ENCODE peak calls at places on chromosomes 16 and 17, in four cellular contexts. N is PC-3, X is HFFc6, B is left lung. D is an unnamed sample.

GRCh38 chr17:79743614-79744013 is 12.9 kb downstream of the ENPP7 start:
- DNase-seq in N (no peak), X (no peak), B (no peak), D (no peak)

GRCh38 chr16:75181630-75182029 is 25.3 kb downstream of the CTRB2 start:
- DNase-seq in N (no peak), X (no peak), B (no peak), D (no peak)

GRCh38 chr17:33968350-33969044 is 286.6 kb upstream of the CCL2 start:
- DNase-seq in N (no peak), X (no peak), B (no peak), D (no peak)

GRCh38 chr17:79646721-79647455 is 36.0 kb upstream of the RBFOX3 start:
- DNase-seq in N (no peak), X (no peak), B (peak), D (no peak)

GRCh38 chr17:47239663-47240374 is 13.8 kb upstream of the ITGB3 start:
- DNase-seq in N (peak), X (peak), B (peak), D (peak)

GRCh38 chr17:39634384-39634871 is 2.5 kb upstream of the STARD3 start:
- DNase-seq in N (peak), X (peak), B (no peak), D (no peak)

GRCh38 chr17:10699861-10700260 is 2.5 kb downstream of the ADPRM start:
- DNase-seq in N (no peak), X (no peak), B (no peak), D (no peak)

GRCh38 chr16:508884-509736 is 18.4 kb upstream of the CAPN15 start:
- DNase-seq in N (no peak), X (no peak), B (no peak), D (no peak)

GRCh38 chr17:45102856-45103255 is 29.5 kb downstream of the PLCD3 start:
- DNase-seq in N (no peak), X (no peak), B (no peak), D (no peak)

GRCh38 chr16:49513040-49513439 is 139.4 kb downstream of the C16orf78 start:
- DNase-seq in N (no peak), X (no peak), B (no peak), D (no peak)

GRCh38 chr16:57870753-57871454 is 68.6 kb upstream of the KIFC3 start:
- DNase-seq in N (no peak), X (no peak), B (no peak), D (no peak)

GRCh38 chr16:86809458-86809955 is 231.2 kb downstream of the FOXL1 start:
- DNase-seq in N (peak), X (peak), B (no peak), D (peak)

GRCh38 chr17:69574257-69575197 is 160.0 kb downstream of the MAP2K6 start:
- DNase-seq in N (peak), X (peak), B (no peak), D (peak)

GRCh38 chr17:6531575-6531974 is 24.8 kb downstream of the PITPNM3 start:
- DNase-seq in N (no peak), X (no peak), B (no peak), D (no peak)

GRCh38 chr16:16887193-16887592 is 508.3 kb downstream of the NPIPA7 start:
- DNase-seq in N (no peak), X (no peak), B (no peak), D (no peak)

GRCh38 chr17:13256545-13256944 is 238.7 kb upstream of the ELAC2 start:
- DNase-seq in N (no peak), X (no peak), B (no peak), D (no peak)

GRCh38 chr16:85393674-85394510 is 219.2 kb upstream of the GSE1 start:
- DNase-seq in N (peak), X (peak), B (peak), D (no peak)
- TF ChIP-seq CTCF in N (peak), X (peak), B (peak), D (peak)

GRCh38 chr16:19213885-19214284 is 45.8 kb downstream of the SYT17 start:
- DNase-seq in N (no peak), X (no peak), B (no peak), D (no peak)
- TF ChIP-seq CTCF in N (peak), X (peak), B (no peak), D (no peak)

GRCh38 chr17:18139949-18140348 is 31.4 kb downstream of the MYO15A start:
- DNase-seq in N (no peak), X (peak), B (no peak), D (no peak)
- TF ChIP-seq CTCF in N (peak), X (peak), B (no peak), D (peak)

GRCh38 chr17:78412403-78412802 is 34.0 kb downstream of the PGS1 start:
- DNase-seq in N (peak), X (no peak), B (peak), D (no peak)
- TF ChIP-seq CTCF in N (peak), X (peak), B (peak), D (peak)

GRCh38 chr17:38455288-38455915 is 27.1 kb downstream of the ARHGAP23 start:
- DNase-seq in N (no peak), X (no peak), B (no peak), D (no peak)
- TF ChIP-seq CTCF in N (no peak), X (no peak), B (no peak), D (no peak)

GRCh38 chr17:60315650-60316049 is 76.3 kb downstream of the USP32 start:
- DNase-seq in N (peak), X (no peak), B (no peak), D (no peak)
- TF ChIP-seq CTCF in N (peak), X (peak), B (no peak), D (peak)